ENCODE peak calls at places on chromosomes 1 and 21, in four cellular contexts. Y is fibroblast of lung, H is A549, F is mesothelial cell of epicardium. W is an unnamed sample.

GRCh38 chr1:67754526-67754920 is 69.5 kb downstream of the GADD45A start:
- DNase-seq in F (no peak), Y (no peak), H (no peak), W (no peak)

GRCh38 chr1:109823543-109824348 is 60.0 kb upstream of the EPS8L3 start:
- DNase-seq in F (no peak), H (peak; percentile 38), Y (peak; percentile 61), W (peak; percentile 81)

GRCh38 chr21:41653944-41654625 is 112.8 kb downstream of the RIPK4 start:
- DNase-seq in H (no peak), Y (peak; percentile 42), F (no peak), W (no peak)

GRCh38 chr1:116066868-116067563 is 44.2 kb upstream of the MAB21L3 start:
- DNase-seq in F (no peak), H (no peak), Y (peak; percentile 96), W (no peak)

GRCh38 chr1:244064621-244065020 is 13.5 kb downstream of the ZBTB18 start:
- DNase-seq in F (no peak), Y (no peak), H (no peak), W (no peak)

GRCh38 chr1:231162300-231162969 is 577 bp downstream of the TRIM67 start:
- DNase-seq in F (no peak), Y (peak; percentile 10), H (peak; percentile 52), W (no peak)

GRCh38 chr1:112508242-112509004 is at the start of gene WNT2B:
- DNase-seq in F (no peak), H (peak; percentile 24), Y (no peak), W (no peak)

GRCh38 chr1:117093091-117093534 is 28.4 kb downstream of the TRIM45 start:
- DNase-seq in F (no peak), Y (peak; percentile 98), H (no peak), W (no peak)

GRCh38 chr21:23607782-23608181 is 1999.5 kb downstream of the MRPL39 start:
- DNase-seq in Y (no peak), H (no peak), F (no peak), W (no peak)

GRCh38 chr1:59761440-59761839 is 53.3 kb upstream of the HOOK1 start:
- DNase-seq in F (no peak), H (no peak), Y (no peak), W (no peak)

GRCh38 chr1:154488942-154489341 is 13.1 kb upstream of the TDRD10 start:
- DNase-seq in Y (no peak), F (no peak), H (no peak), W (no peak)

GRCh38 chr1:232893481-232894313 is 56.7 kb upstream of the NTPCR start:
- DNase-seq in F (no peak), H (no peak), Y (no peak), W (no peak)

GRCh38 chr21:43343992-43344886 is 82.7 kb downstream of the SIK1 start:
- DNase-seq in Y (no peak), H (peak; percentile 31), F (no peak), W (no peak)

GRCh38 chr1:23577056-23577985 is 18.0 kb upstream of the ID3 start:
- DNase-seq in F (no peak), Y (peak; percentile 75), H (no peak), W (no peak)

GRCh38 chr1:37556712-37557196 is at the start of gene DNALI1:
- DNase-seq in Y (peak; percentile 92), H (no peak), F (peak; percentile 80), W (peak; percentile 97)

GRCh38 chr1:25148673-25149300 is 83.5 kb downstream of the SYF2 start:
- DNase-seq in Y (no peak), H (no peak), F (no peak), W (no peak)

GRCh38 chr1:223665592-223666312 is at the start of gene CAPN8:
- DNase-seq in H (no peak), Y (no peak), F (no peak), W (no peak)

GRCh38 chr1:54996869-54997710 is 1.6 kb upstream of the BSND start:
- DNase-seq in H (no peak), F (no peak), Y (peak; percentile 10), W (no peak)

GRCh38 chr21:45451771-45452182 is 46.8 kb downstream of the COL18A1 start:
- DNase-seq in F (no peak), Y (no peak), H (no peak), W (no peak)

GRCh38 chr1:178345238-178345637 is 151.5 kb downstream of the CLEC20A start:
- DNase-seq in H (no peak), F (no peak), Y (no peak), W (no peak)

GRCh38 chr1:38559180-38559874 is 300.2 kb downstream of the RRAGC start:
- DNase-seq in H (no peak), Y (no peak), F (no peak), W (no peak)

GRCh38 chr1:46179138-46180081 is 3.1 kb upstream of the P3R3URF start:
- DNase-seq in Y (peak; percentile 88), H (peak; percentile 88), F (peak; percentile 61), W (peak; percentile 89)

GRCh38 chr1:24969616-24970398 is 39.7 kb upstream of the RUNX3 start:
- DNase-seq in F (no peak), H (no peak), Y (no peak), W (no peak)

GRCh38 chr1:64121766-64122385 is 81.5 kb upstream of the UBE2U start:
- DNase-seq in H (no peak), F (no peak), Y (no peak), W (no peak)

GRCh38 chr1:96049759-96050409 is 671.7 kb upstream of the PTBP2 start:
- DNase-seq in Y (peak; percentile 15), H (no peak), F (no peak), W (no peak)

GRCh38 chr1:98403981-98404380 is 257.5 kb upstream of the SNX7 start:
- DNase-seq in Y (no peak), F (no peak), H (no peak), W (no peak)

GRCh38 chr21:21397464-21397863 is 399.3 kb downstream of the NCAM2 start:
- DNase-seq in F (no peak), H (no peak), Y (no peak), W (no peak)

GRCh38 chr1:109275706-109276345 is 7.1 kb downstream of the PSRC1 start:
- DNase-seq in Y (no peak), F (no peak), H (no peak), W (no peak)

GRCh38 chr1:234932506-234932905 is 196.1 kb downstream of the TOMM20 start:
- DNase-seq in H (no peak), Y (no peak), F (no peak), W (no peak)

GRCh38 chr1:159983681-159984080 is 29.6 kb upstream of the SLAMF9 start:
- DNase-seq in Y (no peak), H (no peak), F (no peak), W (peak; percentile 53)

DNA sequence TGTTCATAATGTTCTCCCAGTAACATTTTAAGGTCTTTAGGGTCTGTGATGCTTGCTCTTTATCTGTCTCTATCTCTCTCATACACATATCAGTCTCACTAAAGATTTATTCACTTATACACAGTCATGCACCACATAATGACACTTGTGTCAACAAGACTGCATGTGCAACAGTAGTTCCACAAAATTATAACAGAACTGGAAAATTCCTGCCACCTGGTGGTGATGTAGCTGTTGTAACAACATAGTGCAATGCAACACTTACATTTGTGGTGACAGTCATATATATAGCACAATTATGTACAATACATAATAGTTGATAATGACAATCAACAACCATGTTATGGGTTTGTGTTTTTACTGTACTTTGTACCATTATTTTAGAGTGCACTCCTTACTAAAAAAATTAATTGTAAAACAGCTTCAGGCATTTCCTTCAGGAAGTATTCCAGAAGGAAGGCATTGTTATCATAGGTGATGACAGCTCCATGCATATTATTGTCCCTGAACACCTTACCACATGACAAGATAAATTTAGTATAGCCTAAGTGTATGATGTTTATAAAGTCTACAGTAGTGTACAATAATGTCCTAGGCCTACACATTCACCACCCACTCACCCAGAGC is 8.1 kb downstream of the TDRD5 start:
- DNase-seq in Y (peak; percentile 27), H (peak; percentile 20), F (no peak), W (no peak)
- TF ChIP-seq CTCF in Y (peak; percentile 45), H (peak; percentile 59), F (peak; percentile 44), W (peak; percentile 44)

DNA sequence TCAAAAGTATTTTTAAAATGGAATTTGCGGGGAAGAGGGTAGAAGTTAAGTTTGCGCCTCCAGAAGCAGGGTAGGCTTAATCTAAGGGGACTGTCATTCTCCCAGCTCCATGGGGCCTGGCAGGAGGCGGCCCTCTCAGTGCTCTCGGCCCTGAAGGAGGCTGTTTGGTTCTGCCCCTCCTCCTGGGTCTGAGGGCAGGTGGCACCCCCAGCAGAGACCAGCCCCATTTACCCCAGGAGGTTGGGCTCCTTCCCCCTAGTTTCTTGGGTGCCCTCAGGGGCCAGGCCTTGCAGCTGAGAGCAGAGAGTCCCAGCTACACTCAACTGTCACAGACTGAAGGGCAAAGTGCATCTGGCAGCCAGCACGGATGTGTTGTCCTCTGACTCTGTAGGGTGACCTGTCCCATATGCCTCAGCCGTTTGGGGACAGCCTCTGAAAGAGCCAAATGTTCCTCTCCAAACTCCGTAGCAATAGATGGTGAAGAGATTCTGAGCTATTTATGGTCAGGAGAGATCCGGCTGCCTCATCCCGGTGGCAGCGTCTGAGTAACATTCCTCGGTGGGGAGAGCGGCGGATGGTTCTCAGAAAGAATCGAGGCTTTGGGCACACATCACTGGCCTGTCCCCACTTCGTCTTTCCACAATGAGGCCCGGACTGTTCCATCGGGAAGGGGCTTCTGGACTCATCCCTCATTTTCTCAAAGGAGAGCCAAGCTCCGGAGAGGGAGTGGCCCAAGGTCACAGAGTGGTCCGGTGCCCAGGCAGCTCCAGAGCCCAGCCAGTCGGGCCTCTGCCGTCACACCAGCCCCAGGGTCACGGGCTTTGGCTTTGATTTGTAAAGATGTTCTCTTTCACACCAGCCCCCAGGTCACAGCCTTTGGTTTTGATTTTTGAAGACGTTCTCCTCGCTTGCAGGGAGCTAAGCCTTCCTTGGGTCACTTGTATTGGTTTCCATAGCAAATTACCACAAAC is 424.2 kb upstream of the VAMP3 start:
- DNase-seq in H (no peak), Y (no peak), F (no peak), W (no peak)
- TF ChIP-seq CTCF in H (no peak), Y (no peak), F (no peak), W (no peak)

DNA sequence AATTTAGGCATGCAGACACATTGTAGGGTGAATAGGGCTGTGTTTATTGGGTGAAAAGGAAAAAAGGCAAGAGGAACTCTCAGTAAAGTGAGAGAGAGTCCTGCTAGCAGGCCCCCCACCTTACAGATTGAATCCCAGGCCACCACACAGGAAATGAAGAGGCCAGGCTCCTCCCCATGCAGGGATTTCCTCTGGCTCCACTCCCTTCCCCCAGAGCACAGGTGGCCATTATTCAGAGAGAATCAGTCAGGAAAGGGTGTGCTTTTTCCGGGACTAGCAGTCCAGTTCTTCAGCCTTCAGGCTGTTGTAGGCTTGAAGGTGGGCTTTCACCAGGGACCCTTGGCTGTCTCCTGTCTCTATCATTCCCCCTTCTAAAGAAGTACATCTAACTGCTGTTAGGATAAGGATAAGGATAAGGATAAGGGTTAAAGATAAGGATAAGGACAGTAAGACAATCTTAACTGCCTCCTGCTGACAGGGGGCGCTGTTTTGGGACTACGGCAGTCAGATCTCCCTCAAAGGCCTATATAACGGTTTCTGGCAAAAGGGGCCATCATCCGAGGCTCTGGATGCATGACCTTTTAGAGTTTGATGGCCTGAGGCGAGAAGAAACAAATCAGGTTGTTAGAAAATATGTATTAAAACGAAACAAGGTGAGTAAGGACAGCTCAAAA is 26.3 kb downstream of the ZNF648 start:
- DNase-seq in F (no peak), Y (no peak), H (no peak), W (no peak)
- TF ChIP-seq CTCF in F (no peak), Y (no peak), H (peak; percentile 11), W (peak; percentile 13)

GRCh38 chr1:192824511-192824910 is 15.7 kb downstream of the RGS2 start:
- DNase-seq in Y (no peak), H (no peak), F (no peak), W (no peak)
- TF ChIP-seq CTCF in Y (no peak), H (no peak), F (no peak), W (no peak)

W was measured in osteocyte.